ENCODE peak calls at places on chromosomes 11 and 22, in seven cellular contexts. R is iPS-NIHi11; P is activated CD4-positive, CD25-positive, alpha-beta regulatory T cell; T is HS-27A; O is thoracic aorta; B is stimulated activated CD4-positive, alpha-beta T cell treated with anti-CD3 and anti-CD28 coated beads, Interleukin-4, amount 100 ng/mL, for 24 hours; E is NCI-H1092. C is an unnamed sample.
A peak's percentile ranks its signal among the peaks of the same experiment; 100 is the strongest.

GRCh38 chr11:130163346-130164220 is 4.0 kb downstream of the ST14 start:
- DNase-seq in R (no peak), P (no peak), T (no peak), O (no peak), B (no peak), E (peak; percentile 30), C (no peak)

GRCh38 chr22:38262051-38262795 is 10.6 kb downstream of the TMEM184B start:
- DNase-seq in R (peak; percentile 80), P (no peak), T (no peak), O (no peak), B (peak; percentile 45), E (peak; percentile 4), C (no peak)

GRCh38 chr11:62592216-62592815 is 993 bp upstream of the TUT1 start:
- DNase-seq in R (peak; percentile 12), P (no peak), T (no peak), O (no peak), B (no peak), E (no peak), C (no peak)

GRCh38 chr11:119742263-119742861 is 13.4 kb upstream of the NECTIN1 start:
- DNase-seq in R (peak; percentile 85), P (no peak), T (no peak), O (no peak), B (peak; percentile 15), E (no peak), C (peak; percentile 72)

GRCh38 chr22:29208879-29209623 is 3.4 kb downstream of the EMID1 start:
- DNase-seq in R (peak; percentile 14), P (no peak), T (no peak), O (no peak), B (no peak), E (no peak), C (no peak)

GRCh38 chr11:114275295-114275694 is 20.9 kb upstream of the NNMT start:
- DNase-seq in R (no peak), P (no peak), T (no peak), O (no peak), B (no peak), E (no peak), C (no peak)

GRCh38 chr22:39148727-39149535 is 3.5 kb downstream of the CBX7 start:
- DNase-seq in R (peak; percentile 72), P (peak; percentile 49), T (no peak), O (no peak), B (peak; percentile 72), E (no peak), C (no peak)

GRCh38 chr22:17402304-17402703 is 33.0 kb downstream of the CECR2 start:
- DNase-seq in R (no peak), P (no peak), T (no peak), O (no peak), B (no peak), E (no peak), C (no peak)

GRCh38 chr11:130603585-130603906 is 155.1 kb downstream of the ADAMTS15 start:
- DNase-seq in R (no peak), P (no peak), T (no peak), O (no peak), B (no peak), E (no peak), C (no peak)

GRCh38 chr11:64556721-64557250 is 34.2 kb upstream of the SLC22A12 start:
- DNase-seq in R (no peak), P (no peak), T (no peak), O (no peak), B (no peak), E (no peak), C (no peak)

GRCh38 chr11:23013509-23013908 is 153.2 kb upstream of the CCDC179 start:
- DNase-seq in R (no peak), P (no peak), T (no peak), O (no peak), B (no peak), E (no peak), C (no peak)

GRCh38 chr22:43396934-43397457 is 14.8 kb upstream of the MPPED1 start:
- DNase-seq in R (no peak), P (no peak), T (no peak), O (no peak), B (no peak), E (peak; percentile 40), C (no peak)

GRCh38 chr22:32204211-32204855 is 540 bp downstream of the RFPL2 start:
- DNase-seq in R (peak; percentile 61), P (no peak), T (no peak), O (no peak), B (no peak), E (peak; percentile 52), C (no peak)